ENCODE peak calls at places on chromosomes 4 and X, in four cellular contexts. I, L, S and H are unnamed samples.

GRCh38 chr4:153560918-153561317 is 94.8 kb downstream of the TMEM131L start:
- DNase-seq in S (no peak), I (no peak), L (no peak), H (no peak)

GRCh38 chr4:155164705-155165104 is 43.7 kb upstream of the NPY2R start:
- DNase-seq in S (no peak), I (no peak), L (no peak), H (no peak)

GRCh38 chr4:156615066-156615514 is 356.5 kb downstream of the PDGFC start:
- DNase-seq in L (no peak), I (no peak), S (no peak), H (no peak)

GRCh38 chrX:7996851-7997250 is 69.6 kb upstream of the PNPLA4 start:
- DNase-seq in I (no peak), L (no peak), S (no peak), H (no peak)

GRCh38 chr4:100982345-100982744 is 365.0 kb downstream of the PPP3CA start:
- DNase-seq in I (no peak), L (no peak), S (no peak), H (no peak)

GRCh38 chr4:26459756-26460530 is 30.3 kb downstream of the CCKAR start:
- DNase-seq in L (no peak), S (no peak), I (no peak), H (no peak)

GRCh38 chr4:73690051-73690744 is 50.2 kb upstream of the CXCL8 start:
- DNase-seq in L (no peak), I (no peak), S (no peak), H (no peak)

GRCh38 chrX:20140410-20140809 is 1.2 kb downstream of the EIF1AX start:
- DNase-seq in I (no peak), S (no peak), L (no peak), H (no peak)

GRCh38 chr4:22389240-22389871 is 126.5 kb downstream of the ADGRA3 start:
- DNase-seq in I (no peak), S (peak; percentile 7), L (peak; percentile 58), H (peak; percentile 65)

DNA sequence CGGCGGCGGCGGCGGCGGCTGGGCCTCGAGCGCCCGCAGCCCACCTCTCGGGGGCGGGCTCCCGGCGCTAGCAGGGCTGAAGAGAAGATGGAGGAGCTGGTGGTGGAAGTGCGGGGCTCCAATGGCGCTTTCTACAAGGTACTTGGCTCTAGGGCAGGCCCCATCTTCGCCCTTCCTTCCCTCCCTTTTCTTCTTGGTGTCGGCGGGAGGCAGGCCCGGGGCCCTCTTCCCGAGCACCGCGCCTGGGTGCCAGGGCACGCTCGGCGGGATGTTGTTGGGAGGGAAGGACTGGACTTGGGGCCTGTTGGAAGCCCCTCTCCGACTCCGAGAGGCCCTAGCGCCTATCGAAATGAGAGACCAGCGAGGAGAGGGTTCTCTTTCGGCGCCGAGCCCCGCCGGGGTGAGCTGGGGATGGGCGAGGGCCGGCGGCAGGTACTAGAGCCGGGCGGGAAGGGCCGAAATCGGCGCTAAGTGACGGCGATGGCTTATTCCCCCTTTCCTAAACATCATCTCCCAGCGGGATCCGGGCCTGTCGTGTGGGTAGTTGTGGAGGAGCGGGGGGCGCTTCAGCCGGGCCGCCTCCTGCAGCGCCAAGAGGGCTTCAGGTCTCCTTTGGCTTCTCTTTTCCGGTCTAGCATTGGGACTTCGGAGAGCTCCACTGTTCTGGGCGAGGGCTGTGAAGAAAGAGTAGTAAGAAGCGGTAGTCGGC is 528 bp downstream of the FMR1 start:
- DNase-seq in L (peak; percentile 59), S (peak; percentile 22), I (no peak), H (peak; percentile 45)
- H3K4me1 ChIP-seq in L (no peaks in the 10 kb centered on the region), S (peaks cover 24% of the 10 kb centered on the region), I (no peaks in the 10 kb centered on the region), H (peaks cover 11% of the 10 kb centered on the region)

DNA sequence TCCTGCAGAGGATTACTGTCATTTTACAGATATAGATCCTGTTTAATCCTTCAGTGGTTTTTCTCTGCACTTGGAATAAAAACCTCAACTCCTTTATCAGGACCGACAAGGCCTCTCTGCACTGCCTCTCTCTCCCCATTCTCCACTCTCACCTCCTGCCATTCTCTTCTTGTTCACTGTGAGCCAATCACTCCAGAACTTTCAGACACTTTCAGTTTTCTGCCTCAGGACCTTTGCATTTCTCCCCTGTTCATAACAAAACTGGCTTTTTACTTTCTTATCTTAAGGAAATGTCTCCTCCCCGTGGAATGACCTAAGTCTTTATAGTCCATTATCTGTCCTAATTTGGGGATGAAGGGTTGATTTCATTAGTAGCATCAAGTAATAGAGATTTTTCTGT is 137.3 kb downstream of the ELOVL6 start:
- DNase-seq in L (no peak), I (no peak), S (no peak), H (no peak)
- H3K4me1 ChIP-seq in L (no peaks in the 10 kb centered on the region), I (peaks cover 5% of the 10 kb centered on the region), S (peaks cover 20% of the 10 kb centered on the region), H (peaks cover 5% of the 10 kb centered on the region)

DNA sequence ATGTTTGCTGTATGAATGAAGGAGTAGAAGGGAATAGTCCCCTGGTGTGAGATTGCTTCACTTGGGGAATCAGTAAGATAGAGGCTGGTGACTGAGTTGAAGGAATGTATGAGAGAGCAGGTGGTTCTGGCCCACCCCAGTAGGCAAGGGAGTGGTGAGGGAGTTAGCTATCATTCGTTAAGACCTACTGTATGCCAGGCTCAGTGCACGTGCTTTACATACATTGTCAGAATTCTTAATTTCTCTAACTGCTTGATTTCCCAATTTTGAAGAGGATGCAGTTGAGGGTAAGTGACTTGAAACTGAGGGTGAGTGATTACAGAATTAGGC is 700 bp downstream of the VMA21 start:
- DNase-seq in S (peak; percentile 4), I (no peak), L (no peak), H (peak; percentile 29)
- H3K4me1 ChIP-seq in S (peaks cover 20% of the 10 kb centered on the region), I (no peaks in the 10 kb centered on the region), L (peaks cover 6% of the 10 kb centered on the region), H (no peaks in the 10 kb centered on the region)

DNA sequence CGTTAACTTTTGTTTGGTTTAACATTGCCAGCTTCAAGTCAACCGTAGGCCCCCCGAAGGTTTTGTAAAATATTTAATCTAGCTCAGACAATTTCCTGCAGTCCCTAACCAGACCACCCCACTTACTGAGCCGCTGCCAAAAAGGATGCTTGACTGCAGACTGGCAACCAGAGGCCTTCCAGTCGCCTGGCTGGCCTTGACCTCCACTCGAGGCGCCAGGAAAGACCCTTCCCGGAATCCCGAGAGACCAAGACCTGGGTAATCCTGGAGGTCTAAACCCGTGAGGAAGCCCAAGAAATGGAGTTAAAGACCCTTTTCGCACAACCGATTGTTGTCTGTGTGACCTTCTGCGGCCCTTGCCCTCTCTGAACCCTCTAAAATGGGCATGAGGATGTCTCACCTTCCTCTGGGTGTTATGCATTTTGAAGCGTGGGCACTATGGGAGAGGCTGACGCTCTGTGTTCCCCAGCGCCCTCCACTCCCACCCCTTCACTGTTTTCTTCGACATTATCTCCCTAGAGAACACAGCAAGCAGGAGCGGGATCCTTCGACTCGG is 86.2 kb downstream of the BCOR start:
- DNase-seq in L (no peak), I (no peak), S (no peak), H (no peak)
- H3K4me1 ChIP-seq in L (peaks cover 4% of the 10 kb centered on the region), I (peaks cover 9% of the 10 kb centered on the region), S (peaks cover 7% of the 10 kb centered on the region), H (peaks cover 22% of the 10 kb centered on the region)

DNA sequence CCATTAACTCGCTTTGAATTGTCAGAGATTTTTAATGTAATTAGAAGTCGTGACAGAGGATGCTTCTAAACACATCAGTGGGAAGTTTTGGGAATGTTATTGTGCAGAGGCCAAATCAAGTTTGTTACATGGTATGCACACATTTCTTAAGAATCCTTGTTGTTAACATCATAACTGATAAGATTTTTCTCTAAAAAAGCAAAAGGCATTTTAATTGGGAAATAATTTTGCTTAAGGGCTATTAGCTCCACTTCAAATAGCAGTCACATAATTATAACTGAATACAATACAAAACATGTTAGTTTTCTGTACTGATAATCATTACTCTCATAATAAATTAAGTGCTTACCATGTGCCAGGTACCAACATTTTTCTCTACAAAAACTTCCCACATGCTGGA is 90.7 kb upstream of the MYOZ2 start:
- DNase-seq in L (no peak), I (no peak), S (no peak), H (no peak)
- H3K4me1 ChIP-seq in L (peaks cover 15% of the 10 kb centered on the region), I (peaks cover 4% of the 10 kb centered on the region), S (peaks cover 80% of the 10 kb centered on the region), H (no peaks in the 10 kb centered on the region)

GRCh38 chr4:10104211-10104990 is 12.2 kb downstream of the WDR1 start:
- DNase-seq in L (no peak), I (no peak), S (no peak), H (no peak)
- H3K4me1 ChIP-seq in L (peaks cover 37% of the 10 kb centered on the region), I (peaks cover 86% of the 10 kb centered on the region), S (peaks cover 50% of the 10 kb centered on the region), H (no peaks in the 10 kb centered on the region)

GRCh38 chr4:1010522-1011021 is 854 bp upstream of the FGFRL1 start:
- DNase-seq in I (peak; percentile 24), L (peak; percentile 74), S (no peak), H (peak; percentile 65)
- H3K4me1 ChIP-seq in I (peaks cover 29% of the 10 kb centered on the region), L (peaks cover 14% of the 10 kb centered on the region), S (peaks cover 9% of the 10 kb centered on the region), H (peaks cover 13% of the 10 kb centered on the region)

GRCh38 chr4:3391422-3391821 is 50.3 kb upstream of the HGFAC start:
- DNase-seq in L (no peak), S (no peak), I (no peak), H (no peak)

GRCh38 chr4:3388461-3389185 is 53.1 kb upstream of the HGFAC start:
- DNase-seq in L (peak; percentile 51), I (no peak), S (no peak), H (peak; percentile 24)

GRCh38 chr4:3392319-3392718 is 49.4 kb upstream of the HGFAC start:
- DNase-seq in L (no peak), S (no peak), I (no peak), H (no peak)

GRCh38 chr4:3389186-3389878 is 52.4 kb upstream of the HGFAC start:
- DNase-seq in I (no peak), S (no peak), L (peak; percentile 42), H (no peak)

DNA sequence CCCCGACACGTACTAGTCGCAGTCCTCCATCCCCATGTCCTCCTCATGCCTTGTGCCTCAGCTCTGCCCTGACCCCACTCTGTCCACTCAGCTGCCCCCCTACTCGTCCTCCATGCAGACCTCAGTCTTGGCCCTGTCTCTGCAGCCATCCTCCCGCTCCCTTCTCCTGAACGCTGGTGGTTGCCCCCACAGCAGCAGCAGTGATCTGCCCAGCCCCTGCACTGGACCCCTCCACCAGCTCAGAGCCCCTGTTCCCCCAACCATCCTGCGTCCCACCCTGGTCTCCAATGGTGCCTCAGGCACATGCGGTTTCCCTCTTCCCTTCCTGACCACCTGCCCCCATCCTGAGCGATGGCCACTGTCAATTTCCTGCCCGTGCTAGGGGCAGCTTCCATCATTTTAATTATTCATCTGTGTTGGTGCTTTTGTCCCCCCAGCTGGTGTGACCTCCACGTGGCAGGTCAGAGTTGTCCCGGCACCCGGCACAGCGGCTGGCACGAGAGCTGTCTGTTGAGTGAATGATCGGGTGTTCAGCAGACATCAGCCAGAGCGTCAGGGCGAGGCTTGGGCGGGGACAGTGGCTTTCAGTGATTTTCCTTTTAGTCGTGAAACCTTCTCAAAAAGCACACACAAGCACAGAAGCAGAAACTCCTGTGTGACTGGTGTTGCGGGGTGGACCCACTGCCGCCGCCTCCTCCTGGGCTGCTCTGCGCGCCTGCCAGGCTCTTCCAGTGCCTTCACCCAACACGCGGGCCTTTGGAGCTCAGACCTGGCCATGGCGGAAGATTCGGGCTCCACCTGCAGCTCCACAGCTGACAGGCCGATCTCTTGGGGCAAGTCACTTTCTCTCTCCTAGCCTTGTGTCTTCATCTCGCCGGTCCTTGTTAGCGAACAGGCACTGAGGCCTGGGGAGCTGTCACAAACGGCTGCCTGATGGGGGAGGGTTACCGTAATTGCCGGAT is 51.6 kb upstream of the HGFAC start:
- DNase-seq in I (no peak), L (no peak), S (no peak), H (no peak)
- H3K4me1 ChIP-seq in I (peaks cover 21% of the 10 kb centered on the region), L (peaks cover 6% of the 10 kb centered on the region), S (no peaks in the 10 kb centered on the region), H (peaks cover 13% of the 10 kb centered on the region)

GRCh38 chr4:7901274-7901845 is 38.3 kb downstream of the AFAP1 start:
- DNase-seq in S (no peak), L (no peak), I (no peak), H (peak; percentile 56)
- H3K4me1 ChIP-seq in S (peaks cover 62% of the 10 kb centered on the region), L (peaks cover 10% of the 10 kb centered on the region), I (peaks cover 9% of the 10 kb centered on the region), H (peaks cover 67% of the 10 kb centered on the region)